ENCODE peak calls at places on chromosomes 11 and 22, in eight cellular contexts. B, X, H, I, Z, F, L and G are unnamed samples.

GRCh38 chr11:36724742-36725387 is 126.8 kb upstream of the RAG2 start:
- DNase-seq in X (no peak), H (no peak), B (no peak), Z (no peak), L (no peak), F (no peak), I (no peak), G (no peak)

GRCh38 chr11:134665571-134666268 is 253.7 kb upstream of the B3GAT1 start:
- DNase-seq in F (no peak), I (no peak), L (no peak), X (no peak), Z (no peak), B (no peak), H (no peak), G (no peak)

GRCh38 chr22:50317178-50317577 is 9.6 kb downstream of the DENND6B start:
- DNase-seq in H (no peak), F (no peak), B (no peak), X (no peak), L (no peak), Z (no peak), I (no peak), G (no peak)

GRCh38 chr11:37914859-37915258 is 1316.8 kb upstream of the RAG2 start:
- DNase-seq in L (no peak), Z (no peak), B (no peak), F (no peak), I (no peak), H (no peak), X (no peak), G (no peak)

GRCh38 chr11:93689166-93689734 is 27.8 kb downstream of the CEP295 start:
- DNase-seq in Z (no peak), H (no peak), L (no peak), X (no peak), F (no peak), I (no peak), B (no peak), G (no peak)

GRCh38 chr11:66479741-66480115 is 506 bp upstream of the DPP3 start:
- DNase-seq in Z (no peak), X (no peak), L (peak), H (no peak), F (no peak), B (no peak), I (no peak), G (no peak)

GRCh38 chr11:7469351-7469865 is 15.9 kb upstream of the OLFML1 start:
- DNase-seq in Z (no peak), X (no peak), H (no peak), I (no peak), B (no peak), F (no peak), L (no peak), G (no peak)

GRCh38 chr22:27137809-27138400 is 480.5 kb downstream of the MIAT start:
- DNase-seq in H (no peak), L (no peak), B (no peak), Z (peak), F (no peak), X (no peak), I (no peak), G (no peak)

GRCh38 chr11:1852885-1853284 is at the start of gene LSP1:
- DNase-seq in X (peak), F (peak), H (no peak), B (no peak), Z (no peak), I (no peak), L (no peak), G (no peak)

GRCh38 chr11:1162153-1162497 is 4.4 kb downstream of the MUC5AC start:
- DNase-seq in B (no peak), H (no peak), X (no peak), F (no peak), I (no peak), Z (no peak), L (no peak), G (no peak)